ENCODE peak calls at places on chromosomes 6 and 20, in seven cellular contexts. One of them, this sample, is unnamed.

GRCh38 chr20:9945406-9945805 is 89.4 kb upstream of the ANKEF1 start:
- DNase-seq in prostate gland: no peak
- DNase-seq in Caki2: peak
- DNase-seq in EH: peak
- DNase-seq in activated T-helper 1 cell treated with Interleukin-2 at 50 U/mL for 16 hours: no peak
- DNase-seq in adrenal gland: no peak
- DNase-seq in HEK293T: no peak
- DNase-seq in this sample: no peak

GRCh38 chr20:34512266-34512954 is 3.8 kb upstream of the DYNLRB1 start:
- DNase-seq in prostate gland: no peak
- DNase-seq in Caki2: peak
- DNase-seq in EH: peak
- DNase-seq in activated T-helper 1 cell treated with Interleukin-2 at 50 U/mL for 16 hours: no peak
- DNase-seq in adrenal gland: no peak
- DNase-seq in HEK293T: no peak
- DNase-seq in this sample: no peak

GRCh38 chr20:53623454-53624206 is 30.0 kb upstream of the ZNF217 start:
- DNase-seq in prostate gland: peak
- DNase-seq in Caki2: peak
- DNase-seq in EH: peak
- DNase-seq in activated T-helper 1 cell treated with Interleukin-2 at 50 U/mL for 16 hours: no peak
- DNase-seq in adrenal gland: peak
- DNase-seq in HEK293T: peak
- DNase-seq in this sample: peak

GRCh38 chr6:72464791-72465691 is 156.8 kb upstream of the KCNQ5 start:
- DNase-seq in prostate gland: no peak
- DNase-seq in Caki2: peak
- DNase-seq in EH: peak
- DNase-seq in activated T-helper 1 cell treated with Interleukin-2 at 50 U/mL for 16 hours: no peak
- DNase-seq in adrenal gland: no peak
- DNase-seq in HEK293T: no peak
- DNase-seq in this sample: no peak

GRCh38 chr6:106325336-106326178 is at the start of gene ATG5:
- DNase-seq in prostate gland: peak
- DNase-seq in Caki2: peak
- DNase-seq in EH: peak
- DNase-seq in activated T-helper 1 cell treated with Interleukin-2 at 50 U/mL for 16 hours: peak
- DNase-seq in adrenal gland: peak
- DNase-seq in HEK293T: peak
- DNase-seq in this sample: peak

GRCh38 chr6:84773431-84774173 is 9.2 kb upstream of the TBX18 start:
- DNase-seq in prostate gland: no peak
- DNase-seq in Caki2: no peak
- DNase-seq in EH: peak
- DNase-seq in activated T-helper 1 cell treated with Interleukin-2 at 50 U/mL for 16 hours: no peak
- DNase-seq in adrenal gland: no peak
- DNase-seq in HEK293T: no peak
- DNase-seq in this sample: peak

GRCh38 chr6:149470948-149471347 is 13.9 kb downstream of the ZC3H12D start:
- DNase-seq in prostate gland: no peak
- DNase-seq in Caki2: no peak
- DNase-seq in EH: no peak
- DNase-seq in activated T-helper 1 cell treated with Interleukin-2 at 50 U/mL for 16 hours: no peak
- DNase-seq in adrenal gland: no peak
- DNase-seq in HEK293T: no peak
- DNase-seq in this sample: no peak

GRCh38 chr6:99236010-99236409 is 113.5 kb downstream of the FAXC start:
- DNase-seq in prostate gland: no peak
- DNase-seq in Caki2: no peak
- DNase-seq in EH: no peak
- DNase-seq in activated T-helper 1 cell treated with Interleukin-2 at 50 U/mL for 16 hours: no peak
- DNase-seq in adrenal gland: no peak
- DNase-seq in HEK293T: no peak
- DNase-seq in this sample: no peak

GRCh38 chr20:32792316-32792715 is 27.4 kb upstream of the MAPRE1 start:
- DNase-seq in prostate gland: no peak
- DNase-seq in Caki2: no peak
- DNase-seq in EH: peak
- DNase-seq in activated T-helper 1 cell treated with Interleukin-2 at 50 U/mL for 16 hours: no peak
- DNase-seq in adrenal gland: no peak
- DNase-seq in HEK293T: no peak
- DNase-seq in this sample: no peak

GRCh38 chr6:160534050-160534696 is 129.9 kb downstream of the LPA start:
- DNase-seq in prostate gland: peak
- DNase-seq in Caki2: peak
- DNase-seq in EH: peak
- DNase-seq in activated T-helper 1 cell treated with Interleukin-2 at 50 U/mL for 16 hours: peak
- DNase-seq in adrenal gland: peak
- DNase-seq in HEK293T: peak
- DNase-seq in this sample: peak

GRCh38 chr20:16520154-16520553 is 53.1 kb downstream of the KIF16B start:
- DNase-seq in prostate gland: no peak
- DNase-seq in Caki2: no peak
- DNase-seq in EH: no peak
- DNase-seq in activated T-helper 1 cell treated with Interleukin-2 at 50 U/mL for 16 hours: no peak
- DNase-seq in adrenal gland: no peak
- DNase-seq in HEK293T: no peak
- DNase-seq in this sample: no peak

GRCh38 chr6:116424001-116424400 is 37.2 kb upstream of the CALHM6 start:
- DNase-seq in prostate gland: no peak
- DNase-seq in Caki2: no peak
- DNase-seq in EH: peak
- DNase-seq in activated T-helper 1 cell treated with Interleukin-2 at 50 U/mL for 16 hours: no peak
- DNase-seq in adrenal gland: no peak
- DNase-seq in HEK293T: no peak
- DNase-seq in this sample: no peak

GRCh38 chr20:57090590-57091560 is 175.6 kb downstream of the BMP7 start:
- DNase-seq in prostate gland: no peak
- DNase-seq in Caki2: no peak
- DNase-seq in EH: no peak
- DNase-seq in activated T-helper 1 cell treated with Interleukin-2 at 50 U/mL for 16 hours: no peak
- DNase-seq in adrenal gland: no peak
- DNase-seq in HEK293T: no peak
- DNase-seq in this sample: no peak

GRCh38 chr6:90350689-90351554 is 54.3 kb upstream of the BACH2 start:
- DNase-seq in prostate gland: no peak
- DNase-seq in Caki2: no peak
- DNase-seq in EH: peak
- DNase-seq in activated T-helper 1 cell treated with Interleukin-2 at 50 U/mL for 16 hours: peak
- DNase-seq in adrenal gland: no peak
- DNase-seq in HEK293T: no peak
- DNase-seq in this sample: no peak

GRCh38 chr6:158923801-158924498 is 76.1 kb downstream of the RSPH3 start:
- DNase-seq in prostate gland: no peak
- DNase-seq in Caki2: no peak
- DNase-seq in EH: peak
- DNase-seq in activated T-helper 1 cell treated with Interleukin-2 at 50 U/mL for 16 hours: no peak
- DNase-seq in adrenal gland: no peak
- DNase-seq in HEK293T: peak
- DNase-seq in this sample: no peak

GRCh38 chr20:63625771-63626423 is 1.0 kb downstream of the GMEB2 start:
- DNase-seq in prostate gland: no peak
- DNase-seq in Caki2: peak
- DNase-seq in EH: peak
- DNase-seq in activated T-helper 1 cell treated with Interleukin-2 at 50 U/mL for 16 hours: peak
- DNase-seq in adrenal gland: peak
- DNase-seq in HEK293T: no peak
- DNase-seq in this sample: no peak

GRCh38 chr6:107866606-107867301 is 42.6 kb upstream of the SCML4 start:
- DNase-seq in prostate gland: no peak
- DNase-seq in Caki2: peak
- DNase-seq in EH: peak
- DNase-seq in activated T-helper 1 cell treated with Interleukin-2 at 50 U/mL for 16 hours: no peak
- DNase-seq in adrenal gland: no peak
- DNase-seq in HEK293T: peak
- DNase-seq in this sample: no peak

GRCh38 chr6:79334674-79335073 is 100.2 kb upstream of the HMGN3 start:
- DNase-seq in prostate gland: no peak
- DNase-seq in Caki2: no peak
- DNase-seq in EH: no peak
- DNase-seq in activated T-helper 1 cell treated with Interleukin-2 at 50 U/mL for 16 hours: no peak
- DNase-seq in adrenal gland: no peak
- DNase-seq in HEK293T: no peak
- DNase-seq in this sample: no peak

GRCh38 chr6:112027942-112028674 is 25.8 kb upstream of the CCN6 start:
- DNase-seq in prostate gland: no peak
- DNase-seq in Caki2: no peak
- DNase-seq in EH: peak
- DNase-seq in activated T-helper 1 cell treated with Interleukin-2 at 50 U/mL for 16 hours: peak
- DNase-seq in adrenal gland: no peak
- DNase-seq in HEK293T: no peak
- DNase-seq in this sample: no peak

GRCh38 chr6:157170535-157170934 is 152.8 kb downstream of the TMEM242 start:
- DNase-seq in prostate gland: no peak
- DNase-seq in Caki2: no peak
- DNase-seq in EH: no peak
- DNase-seq in activated T-helper 1 cell treated with Interleukin-2 at 50 U/mL for 16 hours: no peak
- DNase-seq in adrenal gland: no peak
- DNase-seq in HEK293T: no peak
- DNase-seq in this sample: no peak

GRCh38 chr6:136921936-136922679 is at the start of gene SLC35D3:
- DNase-seq in prostate gland: no peak
- DNase-seq in Caki2: no peak
- DNase-seq in EH: peak
- DNase-seq in activated T-helper 1 cell treated with Interleukin-2 at 50 U/mL for 16 hours: no peak
- DNase-seq in adrenal gland: no peak
- DNase-seq in HEK293T: no peak
- DNase-seq in this sample: peak

GRCh38 chr6:133245033-133245903 is 4.1 kb downstream of the EYA4 start:
- DNase-seq in prostate gland: no peak
- DNase-seq in Caki2: no peak
- DNase-seq in EH: no peak
- DNase-seq in activated T-helper 1 cell treated with Interleukin-2 at 50 U/mL for 16 hours: no peak
- DNase-seq in adrenal gland: no peak
- DNase-seq in HEK293T: no peak
- DNase-seq in this sample: no peak

GRCh38 chr6:22928775-22929174 is 359.4 kb downstream of the HDGFL1 start:
- DNase-seq in prostate gland: no peak
- DNase-seq in Caki2: no peak
- DNase-seq in EH: no peak
- DNase-seq in activated T-helper 1 cell treated with Interleukin-2 at 50 U/mL for 16 hours: no peak
- DNase-seq in adrenal gland: no peak
- DNase-seq in HEK293T: no peak
- DNase-seq in this sample: no peak

GRCh38 chr20:39042279-39043150 is 80.4 kb downstream of the DHX35 start:
- DNase-seq in prostate gland: no peak
- DNase-seq in Caki2: peak
- DNase-seq in EH: peak
- DNase-seq in activated T-helper 1 cell treated with Interleukin-2 at 50 U/mL for 16 hours: no peak
- DNase-seq in adrenal gland: no peak
- DNase-seq in HEK293T: no peak
- DNase-seq in this sample: no peak

GRCh38 chr6:108785653-108786052 is 62.6 kb upstream of the ARMC2 start:
- DNase-seq in prostate gland: no peak
- DNase-seq in Caki2: no peak
- DNase-seq in EH: no peak
- DNase-seq in activated T-helper 1 cell treated with Interleukin-2 at 50 U/mL for 16 hours: no peak
- DNase-seq in adrenal gland: no peak
- DNase-seq in HEK293T: no peak
- DNase-seq in this sample: no peak

GRCh38 chr6:154297711-154298110 is 58.9 kb downstream of the IPCEF1 start:
- DNase-seq in prostate gland: no peak
- DNase-seq in Caki2: no peak
- DNase-seq in EH: peak
- DNase-seq in activated T-helper 1 cell treated with Interleukin-2 at 50 U/mL for 16 hours: no peak
- DNase-seq in adrenal gland: no peak
- DNase-seq in HEK293T: no peak
- DNase-seq in this sample: no peak

GRCh38 chr6:135270676-135271536 is 89.8 kb downstream of the MYB start:
- DNase-seq in prostate gland: peak
- DNase-seq in Caki2: no peak
- DNase-seq in EH: no peak
- DNase-seq in activated T-helper 1 cell treated with Interleukin-2 at 50 U/mL for 16 hours: no peak
- DNase-seq in adrenal gland: no peak
- DNase-seq in HEK293T: no peak
- DNase-seq in this sample: no peak

GRCh38 chr6:11497881-11498280 is 39.7 kb upstream of the TMEM170B start:
- DNase-seq in prostate gland: no peak
- DNase-seq in Caki2: no peak
- DNase-seq in EH: peak
- DNase-seq in activated T-helper 1 cell treated with Interleukin-2 at 50 U/mL for 16 hours: no peak
- DNase-seq in adrenal gland: no peak
- DNase-seq in HEK293T: no peak
- DNase-seq in this sample: no peak

GRCh38 chr20:4592316-4593148 is 129.2 kb upstream of the PRND start:
- DNase-seq in prostate gland: no peak
- DNase-seq in Caki2: peak
- DNase-seq in EH: peak
- DNase-seq in activated T-helper 1 cell treated with Interleukin-2 at 50 U/mL for 16 hours: peak
- DNase-seq in adrenal gland: peak
- DNase-seq in HEK293T: peak
- DNase-seq in this sample: peak

GRCh38 chr6:167153523-167153959 is 4.2 kb downstream of the GPR31 start:
- DNase-seq in prostate gland: no peak
- DNase-seq in Caki2: no peak
- DNase-seq in EH: no peak
- DNase-seq in activated T-helper 1 cell treated with Interleukin-2 at 50 U/mL for 16 hours: no peak
- DNase-seq in adrenal gland: peak
- DNase-seq in HEK293T: no peak
- DNase-seq in this sample: no peak

GRCh38 chr6:167799033-167799933 is 27.4 kb upstream of the AFDN start:
- DNase-seq in prostate gland: no peak
- DNase-seq in Caki2: no peak
- DNase-seq in EH: no peak
- DNase-seq in activated T-helper 1 cell treated with Interleukin-2 at 50 U/mL for 16 hours: no peak
- DNase-seq in adrenal gland: no peak
- DNase-seq in HEK293T: no peak
- DNase-seq in this sample: no peak

GRCh38 chr6:123226398-123226797 is 230.4 kb downstream of the CLVS2 start:
- DNase-seq in prostate gland: no peak
- DNase-seq in Caki2: no peak
- DNase-seq in EH: no peak
- DNase-seq in activated T-helper 1 cell treated with Interleukin-2 at 50 U/mL for 16 hours: no peak
- DNase-seq in adrenal gland: no peak
- DNase-seq in HEK293T: no peak
- DNase-seq in this sample: no peak

GRCh38 chr6:24918641-24919403 is 16.9 kb downstream of the RIPOR2 start:
- DNase-seq in prostate gland: no peak
- DNase-seq in Caki2: no peak
- DNase-seq in EH: no peak
- DNase-seq in activated T-helper 1 cell treated with Interleukin-2 at 50 U/mL for 16 hours: no peak
- DNase-seq in adrenal gland: no peak
- DNase-seq in HEK293T: no peak
- DNase-seq in this sample: no peak